ENCODE peak calls at places on chromosomes 11 and 22, in four cellular contexts. R, L, E and G are unnamed samples.

GRCh38 chr11:80163011-80163410 is 722.2 kb upstream of the TENM4 start:
- DNase-seq in R (no peak), L (no peak), E (no peak), G (no peak)

GRCh38 chr11:11789735-11790369 is 51.9 kb upstream of the USP47 start:
- DNase-seq in R (no peak), L (no peak), E (no peak), G (no peak)

GRCh38 chr11:83070878-83071640 is 638 bp downstream of the RAB30 start:
- DNase-seq in R (peak; percentile 71), L (no peak), E (peak; percentile 11), G (peak; percentile 19)

GRCh38 chr11:93740802-93741093 is 547 bp downstream of the TAF1D start:
- DNase-seq in R (peak; percentile 81), L (peak; percentile 47), E (peak; percentile 29), G (peak; percentile 51)

GRCh38 chr11:18203723-18204122 is 31.1 kb downstream of the MRGPRX4 start:
- DNase-seq in R (no peak), L (no peak), E (peak; percentile 40), G (no peak)

GRCh38 chr22:32744560-32744959 is 56.9 kb upstream of the TIMP3 start:
- DNase-seq in R (no peak), L (no peak), E (no peak), G (no peak)

GRCh38 chr11:60844870-60845221 is 2.9 kb downstream of the CCDC86 start:
- DNase-seq in R (no peak), L (no peak), E (no peak), G (no peak)

GRCh38 chr11:7597620-7598019 is 75.7 kb downstream of the CYB5R2 start:
- DNase-seq in R (peak; percentile 77), L (no peak), E (no peak), G (no peak)

GRCh38 chr11:118084247-118084646 is 2.5 kb downstream of the SMIM35 start:
- DNase-seq in R (no peak), L (no peak), E (no peak), G (no peak)

GRCh38 chr11:5293028-5293427 is 8.7 kb downstream of the OR51B4 start:
- DNase-seq in R (no peak), L (no peak), E (no peak), G (no peak)

GRCh38 chr11:19320764-19321163 is 80.0 kb upstream of the E2F8 start:
- DNase-seq in R (no peak), L (no peak), E (no peak), G (no peak)

GRCh38 chr22:41030891-41031290 is 61.5 kb upstream of the EP300 start:
- DNase-seq in R (no peak), L (no peak), E (no peak), G (no peak)

GRCh38 chr11:15675683-15676082 is 561.0 kb downstream of the INSC start:
- DNase-seq in R (no peak), L (no peak), E (no peak), G (no peak)
- H3K9me3 ChIP-seq in R (peaks cover 8% of the 10 kb centered on the region), L (no peaks in the 10 kb centered on the region), E (no peaks in the 10 kb centered on the region), G (no peaks in the 10 kb centered on the region)

GRCh38 chr22:49296561-49296960 is 531.1 kb downstream of the BRD1 start:
- DNase-seq in R (peak; percentile 51), L (no peak), E (no peak), G (no peak)
- H3K9me3 ChIP-seq in R (no peaks in the 10 kb centered on the region), L (no peaks in the 10 kb centered on the region), E (peaks cover 10% of the 10 kb centered on the region), G (no peaks in the 10 kb centered on the region)

DNA sequence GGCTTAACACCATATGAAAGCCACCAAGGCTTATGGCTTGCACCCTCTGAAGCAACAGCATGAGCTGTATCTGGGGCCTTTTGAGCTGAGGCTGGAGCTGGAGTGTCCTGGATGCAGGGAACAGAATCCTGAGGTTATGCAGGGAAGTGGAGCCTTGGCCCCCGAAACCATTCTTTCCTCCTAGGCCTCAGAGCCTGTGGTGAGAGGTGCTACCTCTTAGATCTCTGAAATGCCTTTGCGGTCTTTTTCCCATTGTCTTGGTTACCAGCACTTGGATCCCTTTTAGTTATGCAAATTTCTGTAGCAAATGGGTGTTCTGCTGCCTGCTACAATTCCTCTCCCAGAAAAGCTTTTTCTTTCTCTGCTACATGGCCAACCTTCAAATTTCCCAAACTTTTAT is 72.7 kb upstream of the CLPB start:
- DNase-seq in R (no peak), L (no peak), E (no peak), G (no peak)
- H3K9me3 ChIP-seq in R (peaks cover 7% of the 10 kb centered on the region), L (no peaks in the 10 kb centered on the region), E (peaks cover 14% of the 10 kb centered on the region), G (peaks cover 3% of the 10 kb centered on the region)

GRCh38 chr22:47373648-47374272 is 611.3 kb downstream of the TBC1D22A start:
- DNase-seq in R (no peak), L (no peak), E (no peak), G (no peak)
- H3K9me3 ChIP-seq in R (no peaks in the 10 kb centered on the region), L (no peaks in the 10 kb centered on the region), E (peaks cover 78% of the 10 kb centered on the region), G (no peaks in the 10 kb centered on the region)

GRCh38 chr11:59102259-59102765 is 4.7 kb upstream of the FAM111B start:
- DNase-seq in R (peak; percentile 81), L (peak; percentile 37), E (peak; percentile 52), G (peak; percentile 30)
- H3K9me3 ChIP-seq in R (no peaks in the 10 kb centered on the region), L (no peaks in the 10 kb centered on the region), E (no peaks in the 10 kb centered on the region), G (no peaks in the 10 kb centered on the region)

DNA sequence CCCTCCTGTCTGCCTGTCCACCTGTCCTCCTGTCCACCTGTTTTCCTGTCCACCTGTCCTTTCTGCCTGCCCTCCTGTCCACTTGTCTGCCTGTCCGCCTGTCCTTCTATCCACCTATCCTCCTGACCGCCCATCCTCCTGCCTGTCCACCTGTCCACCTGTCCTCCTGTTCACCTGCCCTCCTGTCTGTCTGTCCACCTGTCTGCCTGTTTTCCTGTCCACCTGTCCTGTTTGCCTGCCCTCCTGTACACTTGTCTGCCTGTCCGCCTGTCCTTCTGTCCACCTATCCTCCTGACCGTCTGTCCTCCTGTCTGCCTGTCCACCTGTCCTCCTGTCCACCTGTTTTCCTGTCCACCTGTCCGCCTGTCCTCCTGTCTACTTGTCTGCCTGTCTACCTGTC is 682.8 kb downstream of the TBC1D22A start:
- DNase-seq in R (no peak), L (no peak), E (no peak), G (no peak)
- H3K9me3 ChIP-seq in R (no peaks in the 10 kb centered on the region), L (peaks cover 6% of the 10 kb centered on the region), E (peaks cover 78% of the 10 kb centered on the region), G (no peaks in the 10 kb centered on the region)

GRCh38 chr11:73939096-73939495 is 11.7 kb upstream of the DNAJB13 start:
- DNase-seq in R (no peak), L (no peak), E (no peak), G (no peak)
- H3K9me3 ChIP-seq in R (no peaks in the 10 kb centered on the region), L (no peaks in the 10 kb centered on the region), E (peaks cover 6% of the 10 kb centered on the region), G (no peaks in the 10 kb centered on the region)

GRCh38 chr22:48850658-48851287 is 976.9 kb downstream of the BRD1 start:
- DNase-seq in R (peak; percentile 48), L (no peak), E (no peak), G (no peak)
- H3K9me3 ChIP-seq in R (no peaks in the 10 kb centered on the region), L (no peaks in the 10 kb centered on the region), E (no peaks in the 10 kb centered on the region), G (no peaks in the 10 kb centered on the region)

GRCh38 chr22:49550766-49551362 is 276.8 kb downstream of the BRD1 start:
- DNase-seq in R (peak; percentile 34), L (no peak), E (no peak), G (no peak)

GRCh38 chr22:49551446-49551845 is 276.2 kb downstream of the BRD1 start:
- DNase-seq in R (peak; percentile 59), L (no peak), E (no peak), G (no peak)

GRCh38 chr22:49553076-49553475 is 274.6 kb downstream of the BRD1 start:
- DNase-seq in R (peak; percentile 55), L (no peak), E (no peak), G (no peak)

GRCh38 chr22:49553518-49554295 is 274.0 kb downstream of the BRD1 start:
- DNase-seq in R (peak; percentile 45), L (no peak), E (peak; percentile 37), G (no peak)

DNA sequence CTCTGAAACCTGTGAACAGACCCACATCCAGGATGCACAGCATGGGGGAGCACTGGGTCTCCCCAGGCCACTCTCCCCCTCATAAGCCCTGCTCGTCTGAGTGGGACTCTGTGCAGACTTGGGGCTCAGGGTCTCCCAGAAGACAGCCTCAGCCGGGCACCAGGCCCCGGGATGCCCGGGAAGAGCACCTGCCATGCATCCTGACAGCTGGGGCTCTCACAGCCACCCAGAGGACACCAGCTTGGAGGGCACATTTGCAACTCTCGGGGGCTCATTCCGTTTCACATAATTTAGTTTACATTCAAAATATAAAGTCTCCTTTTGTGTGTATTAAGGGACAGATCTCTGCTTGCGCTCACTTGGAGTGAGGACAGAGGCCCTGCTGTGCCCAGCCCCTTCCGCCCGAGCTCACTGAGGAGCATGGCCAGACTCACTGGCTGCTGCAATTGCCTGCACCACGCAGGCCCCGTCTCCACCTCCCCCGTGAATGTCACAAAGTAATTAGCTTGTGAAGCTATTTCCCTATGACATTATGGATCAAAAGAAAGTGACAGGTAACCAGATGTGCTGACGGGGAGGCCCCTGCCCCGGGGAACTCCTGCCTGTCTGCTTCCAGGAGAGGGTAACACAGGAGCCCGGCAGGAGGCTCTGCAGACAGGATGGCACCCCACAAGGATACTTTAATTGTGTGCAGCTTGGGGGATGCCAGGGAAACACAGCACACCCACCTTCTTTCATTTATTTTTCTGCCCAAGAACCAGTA is 275.6 kb downstream of the BRD1 start:
- DNase-seq in R (peak; percentile 46), L (no peak), E (no peak), G (no peak)
- H3K9me3 ChIP-seq in R (no peaks in the 10 kb centered on the region), L (no peaks in the 10 kb centered on the region), E (peaks cover 9% of the 10 kb centered on the region), G (no peaks in the 10 kb centered on the region)

GRCh38 chr22:48520207-48520606 is 1307.5 kb downstream of the BRD1 start:
- DNase-seq in R (no peak), L (no peak), E (no peak), G (no peak)

GRCh38 chr22:48522271-48522670 is 1305.4 kb downstream of the BRD1 start:
- DNase-seq in R (no peak), L (no peak), E (no peak), G (no peak)

GRCh38 chr22:48520888-48521600 is 1306.6 kb downstream of the BRD1 start:
- DNase-seq in R (no peak), L (no peak), E (no peak), G (no peak)

GRCh38 chr22:48523761-48524160 is 1303.9 kb downstream of the BRD1 start:
- DNase-seq in R (no peak), L (no peak), E (no peak), G (no peak)

DNA sequence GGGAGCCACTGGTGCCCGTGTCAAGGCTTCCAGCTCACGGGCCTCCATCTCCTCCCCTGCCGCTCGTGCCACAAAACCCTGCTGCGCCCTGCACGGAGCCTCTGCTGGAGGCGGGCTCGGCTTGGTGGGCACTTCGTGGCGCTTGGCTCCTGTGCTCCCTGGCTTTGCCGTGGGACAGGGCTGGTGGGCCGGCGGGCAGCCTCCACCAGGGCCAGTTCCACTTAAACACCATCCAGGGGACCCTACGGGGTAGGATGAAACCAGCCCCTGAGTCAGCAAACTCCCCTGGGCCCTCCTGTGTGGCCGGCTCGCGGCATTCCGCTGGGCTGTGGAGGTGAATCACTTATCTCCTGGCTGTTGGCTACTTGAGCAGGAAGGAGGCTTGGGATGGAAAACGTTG is 1304.6 kb downstream of the BRD1 start:
- DNase-seq in R (no peak), L (no peak), E (no peak), G (no peak)
- H3K9me3 ChIP-seq in R (no peaks in the 10 kb centered on the region), L (no peaks in the 10 kb centered on the region), E (no peaks in the 10 kb centered on the region), G (no peaks in the 10 kb centered on the region)